ENCODE peak calls at places on chromosomes 3 and 15, in six cellular contexts. One of them, this sample, is unnamed.

GRCh38 chr3:104018541-104018940 is 1348.2 kb upstream of the ALCAM start:
- DNase-seq in mesendoderm: no peak
- DNase-seq in IMR-90: no peak
- DNase-seq in MM.1S: no peak
- DNase-seq in colonic mucosa: no peak
- DNase-seq in K562: no peak
- DNase-seq in this sample: no peak

GRCh38 chr3:15768421-15769255 is 29.1 kb downstream of the ANKRD28 start:
- DNase-seq in MM.1S: no peak
- DNase-seq in mesendoderm: peak
- DNase-seq in colonic mucosa: no peak
- DNase-seq in IMR-90: peak
- DNase-seq in K562: no peak
- DNase-seq in this sample: no peak

GRCh38 chr3:129908417-129908816 is 14.9 kb upstream of the TMCC1 start:
- DNase-seq in K562: no peak
- DNase-seq in IMR-90: no peak
- DNase-seq in colonic mucosa: no peak
- DNase-seq in mesendoderm: no peak
- DNase-seq in MM.1S: no peak
- DNase-seq in this sample: no peak

GRCh38 chr3:101876142-101876541 is 26.8 kb downstream of the NFKBIZ start:
- DNase-seq in K562: no peak
- DNase-seq in mesendoderm: no peak
- DNase-seq in colonic mucosa: no peak
- DNase-seq in IMR-90: no peak
- DNase-seq in MM.1S: no peak
- DNase-seq in this sample: no peak

GRCh38 chr15:51842852-51843737 is 13.6 kb downstream of the TMOD3 start:
- DNase-seq in MM.1S: no peak
- DNase-seq in IMR-90: peak
- DNase-seq in colonic mucosa: no peak
- DNase-seq in mesendoderm: peak
- DNase-seq in K562: no peak
- DNase-seq in this sample: no peak

GRCh38 chr3:33717616-33717865 is 513 bp downstream of the CLASP2 start:
- DNase-seq in colonic mucosa: peak
- DNase-seq in K562: peak
- DNase-seq in MM.1S: no peak
- DNase-seq in mesendoderm: no peak
- DNase-seq in IMR-90: peak
- DNase-seq in this sample: no peak

GRCh38 chr15:92074161-92074560 is 220.7 kb downstream of the SLCO3A1 start:
- DNase-seq in mesendoderm: peak
- DNase-seq in colonic mucosa: no peak
- DNase-seq in MM.1S: no peak
- DNase-seq in K562: no peak
- DNase-seq in IMR-90: no peak
- DNase-seq in this sample: peak

GRCh38 chr3:45132568-45133211 is 13.5 kb downstream of the CDCP1 start:
- DNase-seq in MM.1S: no peak
- DNase-seq in colonic mucosa: no peak
- DNase-seq in K562: no peak
- DNase-seq in mesendoderm: no peak
- DNase-seq in IMR-90: no peak
- DNase-seq in this sample: no peak

GRCh38 chr3:8500208-8500961 is 1.2 kb upstream of the LMCD1 start:
- DNase-seq in IMR-90: peak
- DNase-seq in mesendoderm: peak
- DNase-seq in colonic mucosa: no peak
- DNase-seq in K562: no peak
- DNase-seq in MM.1S: no peak
- DNase-seq in this sample: peak

GRCh38 chr3:123400169-123400568 is 48.7 kb downstream of the ADCY5 start:
- DNase-seq in IMR-90: no peak
- DNase-seq in colonic mucosa: no peak
- DNase-seq in MM.1S: no peak
- DNase-seq in K562: no peak
- DNase-seq in mesendoderm: no peak
- DNase-seq in this sample: no peak

GRCh38 chr3:16982439-16982838 is 97.7 kb downstream of the PLCL2 start:
- DNase-seq in IMR-90: no peak
- DNase-seq in mesendoderm: no peak
- DNase-seq in K562: no peak
- DNase-seq in colonic mucosa: no peak
- DNase-seq in MM.1S: no peak
- DNase-seq in this sample: no peak

GRCh38 chr3:16990163-16990562 is 105.4 kb downstream of the PLCL2 start:
- DNase-seq in colonic mucosa: no peak
- DNase-seq in MM.1S: no peak
- DNase-seq in mesendoderm: no peak
- DNase-seq in K562: no peak
- DNase-seq in IMR-90: no peak
- DNase-seq in this sample: no peak

GRCh38 chr3:16987141-16987540 is 102.4 kb downstream of the PLCL2 start:
- DNase-seq in mesendoderm: no peak
- DNase-seq in colonic mucosa: no peak
- DNase-seq in IMR-90: no peak
- DNase-seq in MM.1S: no peak
- DNase-seq in K562: no peak
- DNase-seq in this sample: no peak

GRCh38 chr3:16985608-16986007 is 100.9 kb downstream of the PLCL2 start:
- DNase-seq in mesendoderm: no peak
- DNase-seq in IMR-90: no peak
- DNase-seq in colonic mucosa: no peak
- DNase-seq in MM.1S: no peak
- DNase-seq in K562: no peak
- DNase-seq in this sample: no peak
- H3K9ac ChIP-seq in mesendoderm: no peak
- H3K9ac ChIP-seq in IMR-90: no peak
- H3K9ac ChIP-seq in colonic mucosa: no peak
- H3K9ac ChIP-seq in MM.1S: no peak
- H3K9ac ChIP-seq in K562: no peak
- H3K9ac ChIP-seq in this sample: no peak

DNA sequence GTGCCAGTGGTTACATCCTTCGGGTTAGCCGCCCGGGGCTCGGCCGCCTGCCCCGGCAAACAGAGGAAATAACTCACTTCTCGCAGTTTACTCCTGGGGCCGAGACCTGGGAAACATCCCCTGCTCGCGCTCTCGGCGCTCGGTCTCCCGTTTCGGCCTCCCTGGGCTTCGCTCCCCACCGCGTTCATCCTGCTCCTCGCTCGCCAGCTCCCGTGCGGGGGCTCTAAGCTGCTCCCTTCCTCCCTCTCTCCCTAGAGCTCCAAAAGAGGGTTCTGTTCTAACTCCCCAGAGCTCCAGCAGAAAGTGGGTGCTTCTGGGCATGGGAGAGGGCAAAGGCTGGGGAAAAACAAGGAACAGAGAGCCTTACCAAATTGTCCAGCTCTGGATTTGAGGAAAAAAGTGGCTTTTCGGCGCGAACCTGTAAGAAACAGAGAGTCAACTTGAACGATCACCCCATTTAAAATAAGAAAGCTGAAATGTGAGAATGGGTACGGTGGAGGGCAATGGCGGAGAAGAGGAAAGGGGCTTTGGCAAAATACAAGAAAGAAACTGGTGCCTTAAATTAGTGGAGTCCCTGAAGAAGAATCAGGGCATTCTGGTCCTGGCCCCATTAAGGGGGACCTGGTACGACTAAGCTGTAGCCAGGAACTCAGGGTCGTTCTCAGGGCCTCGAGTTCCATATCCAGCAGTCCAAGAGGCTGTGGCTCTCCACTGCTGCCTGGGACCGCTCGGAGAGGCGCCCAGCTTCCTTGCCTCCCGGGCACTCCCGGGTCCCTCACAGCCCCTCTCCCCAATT is 5.0 kb downstream of the MEIS2 start:
- DNase-seq in K562: no peak
- DNase-seq in colonic mucosa: no peak
- DNase-seq in mesendoderm: peak
- DNase-seq in IMR-90: no peak
- DNase-seq in MM.1S: no peak
- DNase-seq in this sample: peak
- H3K9ac ChIP-seq in K562: no peak
- H3K9ac ChIP-seq in colonic mucosa: no peak
- H3K9ac ChIP-seq in mesendoderm: peak
- H3K9ac ChIP-seq in IMR-90: no peak
- H3K9ac ChIP-seq in MM.1S: no peak
- H3K9ac ChIP-seq in this sample: peak

GRCh38 chr15:69302929-69303328 is 4.2 kb downstream of the PAQR5 start:
- DNase-seq in K562: no peak
- DNase-seq in MM.1S: no peak
- DNase-seq in mesendoderm: no peak
- DNase-seq in colonic mucosa: no peak
- DNase-seq in IMR-90: no peak
- DNase-seq in this sample: no peak

GRCh38 chr15:69304176-69304533 is 5.4 kb downstream of the PAQR5 start:
- DNase-seq in K562: no peak
- DNase-seq in MM.1S: no peak
- DNase-seq in mesendoderm: no peak
- DNase-seq in IMR-90: peak
- DNase-seq in colonic mucosa: no peak
- DNase-seq in this sample: no peak

GRCh38 chr15:69305933-69306568 is 7.3 kb downstream of the PAQR5 start:
- DNase-seq in mesendoderm: peak
- DNase-seq in K562: no peak
- DNase-seq in IMR-90: no peak
- DNase-seq in MM.1S: no peak
- DNase-seq in colonic mucosa: no peak
- DNase-seq in this sample: no peak

GRCh38 chr15:69305204-69305931 is 6.7 kb downstream of the PAQR5 start:
- DNase-seq in colonic mucosa: peak
- DNase-seq in mesendoderm: peak
- DNase-seq in MM.1S: no peak
- DNase-seq in IMR-90: peak
- DNase-seq in K562: peak
- DNase-seq in this sample: no peak

DNA sequence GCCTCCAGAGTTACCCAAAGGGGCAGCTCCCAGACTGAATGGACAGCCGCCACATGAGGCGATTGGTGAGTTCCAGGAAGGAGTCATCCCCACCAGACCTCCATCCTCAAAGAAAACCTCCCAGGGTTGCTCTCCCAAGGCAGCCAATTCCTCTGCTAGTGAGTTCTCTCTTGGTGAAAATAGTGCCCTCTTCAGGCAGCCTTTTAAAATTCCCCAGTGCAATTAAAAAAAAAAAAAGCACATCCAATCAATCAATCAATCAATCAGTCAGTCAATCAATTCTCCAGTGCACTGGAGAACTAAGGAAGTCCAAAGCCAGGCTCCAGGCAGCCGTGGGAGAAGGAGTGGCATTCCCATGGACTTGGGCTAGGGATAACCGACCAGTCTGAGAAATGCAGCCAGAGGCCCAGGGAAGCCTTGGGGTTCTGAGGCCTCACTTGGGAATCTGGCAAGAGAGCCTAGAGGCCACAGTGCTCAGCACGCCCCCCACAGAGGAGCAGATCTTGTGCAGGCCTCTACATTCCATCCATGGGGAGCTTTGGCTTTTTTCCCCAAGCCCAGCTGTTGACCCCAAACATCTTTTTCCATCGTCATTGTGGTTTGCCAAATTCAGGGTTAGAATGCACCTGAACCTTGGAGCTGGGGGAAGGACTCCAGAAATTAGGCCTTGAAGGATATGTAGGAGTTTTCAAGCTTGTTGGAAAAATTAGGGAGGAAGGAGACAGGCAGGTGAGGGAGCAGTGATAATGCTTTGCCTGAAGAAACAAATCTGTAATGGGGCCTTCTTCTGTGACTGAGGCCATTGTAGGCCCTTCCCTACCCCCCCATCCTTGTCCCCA is 4.8 kb downstream of the PAQR5 start:
- DNase-seq in colonic mucosa: no peak
- DNase-seq in K562: peak
- DNase-seq in IMR-90: peak
- DNase-seq in MM.1S: no peak
- DNase-seq in mesendoderm: peak
- DNase-seq in this sample: no peak
- H3K9ac ChIP-seq in colonic mucosa: no peak
- H3K9ac ChIP-seq in K562: no peak
- H3K9ac ChIP-seq in IMR-90: no peak
- H3K9ac ChIP-seq in MM.1S: no peak
- H3K9ac ChIP-seq in mesendoderm: no peak
- H3K9ac ChIP-seq in this sample: no peak

DNA sequence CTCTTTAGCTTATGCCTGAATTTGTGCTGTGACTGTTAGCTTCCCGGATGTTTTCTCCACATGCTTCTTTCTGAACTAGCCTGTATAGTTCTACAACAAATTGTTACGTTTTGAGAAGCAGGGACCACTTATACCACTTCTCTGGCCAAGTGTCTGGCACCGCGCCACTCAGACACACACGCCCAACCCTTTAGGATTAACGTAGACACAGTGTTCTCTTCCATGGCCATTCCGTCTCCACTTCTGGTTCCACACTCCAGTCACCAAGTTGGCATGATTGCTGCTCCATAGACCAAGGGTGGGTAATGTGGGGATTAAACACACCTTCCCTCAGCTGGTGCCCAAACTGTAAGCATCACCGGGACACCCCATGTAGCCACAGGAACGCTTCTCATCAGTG is 751 bp upstream of the TMEM108 start:
- DNase-seq in K562: no peak
- DNase-seq in IMR-90: no peak
- DNase-seq in MM.1S: no peak
- DNase-seq in mesendoderm: no peak
- DNase-seq in colonic mucosa: no peak
- DNase-seq in this sample: no peak
- H3K9ac ChIP-seq in K562: peak
- H3K9ac ChIP-seq in IMR-90: no peak
- H3K9ac ChIP-seq in MM.1S: no peak
- H3K9ac ChIP-seq in mesendoderm: peak
- H3K9ac ChIP-seq in colonic mucosa: no peak
- H3K9ac ChIP-seq in this sample: no peak

GRCh38 chr3:52089691-52090090 is 33.3 kb upstream of the DUSP7 start:
- DNase-seq in mesendoderm: no peak
- DNase-seq in K562: no peak
- DNase-seq in IMR-90: no peak
- DNase-seq in colonic mucosa: no peak
- DNase-seq in MM.1S: no peak
- DNase-seq in this sample: no peak
- H3K9ac ChIP-seq in mesendoderm: no peak
- H3K9ac ChIP-seq in K562: no peak
- H3K9ac ChIP-seq in IMR-90: no peak
- H3K9ac ChIP-seq in colonic mucosa: no peak
- H3K9ac ChIP-seq in MM.1S: no peak
- H3K9ac ChIP-seq in this sample: peak

GRCh38 chr15:90869140-90869541 is 753 bp downstream of the FURIN start:
- DNase-seq in colonic mucosa: no peak
- DNase-seq in K562: no peak
- DNase-seq in MM.1S: no peak
- DNase-seq in mesendoderm: peak
- DNase-seq in IMR-90: no peak
- DNase-seq in this sample: peak
- H3K9ac ChIP-seq in colonic mucosa: no peak
- H3K9ac ChIP-seq in K562: peak
- H3K9ac ChIP-seq in MM.1S: no peak
- H3K9ac ChIP-seq in mesendoderm: peak
- H3K9ac ChIP-seq in IMR-90: no peak
- H3K9ac ChIP-seq in this sample: no peak

This sample was measured in endodermal cell.